ENCODE peak calls at places on chromosomes 7 and 10, in seven cellular contexts. N is IMR-90, C is K562, M is A549, P is HCT116, D is HepG2, T is GM12878. X is an unnamed sample.

GRCh38 chr7:37109853-37110252 is 338.8 kb downstream of the ELMO1 start:
- DNase-seq in N (no peak), D (peak), T (no peak), M (no peak), C (no peak), P (no peak), X (no peak)

GRCh38 chr10:79929409-79929904 is 19.4 kb downstream of the SFTPD start:
- DNase-seq in T (no peak), P (peak), N (peak), D (peak), M (peak), C (peak), X (peak)

GRCh38 chr10:129939416-129940275 is 24.4 kb downstream of the EBF3 start:
- DNase-seq in C (no peak), P (no peak), D (no peak), M (no peak), N (no peak), T (no peak), X (no peak)

GRCh38 chr10:6055929-6056328 is 6.2 kb downstream of the IL2RA start:
- DNase-seq in T (no peak), P (no peak), D (no peak), C (no peak), N (no peak), M (no peak), X (no peak)

GRCh38 chr10:77550378-77550777 is 87.2 kb downstream of the KCNMA1 start:
- DNase-seq in P (no peak), T (no peak), C (no peak), D (no peak), N (no peak), M (no peak), X (no peak)

GRCh38 chr10:129854796-129855705 is 109.0 kb downstream of the EBF3 start:
- DNase-seq in N (no peak), T (no peak), C (no peak), P (no peak), M (no peak), D (no peak), X (no peak)

GRCh38 chr10:110101464-110102144 is 93.8 kb downstream of the ADD3 start:
- DNase-seq in T (no peak), P (no peak), M (no peak), C (no peak), D (no peak), N (no peak), X (no peak)

GRCh38 chr10:59678884-59679301 is 30.8 kb downstream of the SLC16A9 start:
- DNase-seq in M (no peak), D (no peak), N (no peak), C (no peak), T (no peak), P (no peak), X (no peak)

GRCh38 chr10:3074145-3074665 is 6.9 kb downstream of the PFKP start:
- DNase-seq in P (no peak), C (peak), D (peak), T (no peak), N (peak), M (no peak), X (no peak)

GRCh38 chr7:134427896-134428295 is 31.0 kb downstream of the AKR1B1 start:
- DNase-seq in T (no peak), P (no peak), D (no peak), C (no peak), M (no peak), N (no peak), X (no peak)

GRCh38 chr7:155965010-155965409 is 152.7 kb upstream of the SHH start:
- DNase-seq in C (no peak), T (no peak), P (peak), N (peak), D (no peak), M (no peak), X (no peak)

GRCh38 chr7:351256-351655 is 61.3 kb downstream of the FOXL3 start:
- DNase-seq in D (no peak), T (no peak), P (no peak), M (no peak), C (no peak), N (no peak), X (no peak)

GRCh38 chr7:53656881-53657280 is 621.4 kb downstream of the POM121L12 start:
- DNase-seq in M (no peak), P (no peak), D (no peak), C (no peak), T (no peak), N (no peak), X (peak)

GRCh38 chr7:129574487-129574886 is 37.0 kb upstream of the NRF1 start:
- DNase-seq in T (no peak), C (no peak), D (no peak), N (peak), M (no peak), P (no peak), X (no peak)

GRCh38 chr7:149750122-149750845 is 23.1 kb downstream of the ZNF467 start:
- DNase-seq in T (no peak), P (no peak), D (no peak), C (no peak), N (no peak), M (no peak), X (no peak)

GRCh38 chr10:15735766-15736165 is 16.0 kb upstream of the ITGA8 start:
- DNase-seq in M (no peak), C (no peak), D (no peak), T (no peak), N (no peak), P (no peak), X (no peak)

GRCh38 chr10:57628592-57629284 is 639.0 kb downstream of the IPMK start:
- DNase-seq in N (no peak), P (no peak), C (no peak), M (no peak), T (no peak), D (peak), X (no peak)

GRCh38 chr7:36895112-36895511 is 170.8 kb upstream of the AOAH start:
- DNase-seq in D (no peak), M (no peak), N (no peak), P (no peak), C (no peak), T (no peak), X (no peak)

GRCh38 chr10:23095966-23096813 is 811 bp downstream of the MSRB2 start:
- DNase-seq in D (peak), C (no peak), M (peak), N (peak), P (no peak), T (no peak), X (no peak)

GRCh38 chr10:133107442-133107841 is 19.7 kb downstream of the ADGRA1 start:
- DNase-seq in C (no peak), M (no peak), N (no peak), T (no peak), D (no peak), P (no peak), X (no peak)

GRCh38 chr7:31432831-31433340 is 81.0 kb upstream of the ITPRID1 start:
- DNase-seq in N (no peak), C (no peak), P (no peak), M (no peak), T (no peak), D (no peak), X (no peak)

GRCh38 chr7:98464558-98464940 is 63.7 kb upstream of the BAIAP2L1 start:
- DNase-seq in P (no peak), D (no peak), N (no peak), T (no peak), M (no peak), C (no peak), X (no peak)

GRCh38 chr7:155597753-155598140 is 46.7 kb upstream of the RBM33 start:
- DNase-seq in D (peak), C (no peak), N (no peak), M (no peak), T (no peak), P (no peak), X (no peak)

GRCh38 chr7:106418526-106418925 is 133.7 kb upstream of the NAMPT start:
- DNase-seq in M (no peak), C (no peak), T (no peak), N (peak), D (no peak), P (no peak), X (no peak)

GRCh38 chr7:41118490-41118889 is 584.4 kb downstream of the INHBA start:
- DNase-seq in C (no peak), M (no peak), P (no peak), D (no peak), T (no peak), N (no peak), X (no peak)

GRCh38 chr10:114902151-114902550 is 35.8 kb upstream of the TRUB1 start:
- DNase-seq in N (peak), D (no peak), C (no peak), P (no peak), M (no peak), T (no peak), X (no peak)

GRCh38 chr10:15254808-15255655 is 86.5 kb upstream of the NMT2 start:
- DNase-seq in C (no peak), N (no peak), T (no peak), D (no peak), P (no peak), M (no peak), X (no peak)

GRCh38 chr7:47943676-47944474 is 4.4 kb downstream of the PKD1L1 start:
- DNase-seq in D (no peak), M (no peak), C (no peak), T (no peak), P (no peak), N (no peak), X (no peak)

GRCh38 chr7:12317675-12318074 is 86.0 kb downstream of the VWDE start:
- DNase-seq in C (no peak), P (no peak), T (no peak), D (no peak), N (no peak), M (no peak), X (no peak)

GRCh38 chr7:100089458-100090201 is 861 bp downstream of the COPS6 start:
- DNase-seq in N (peak), T (no peak), D (no peak), P (no peak), C (no peak), M (no peak), X (no peak)

DNA sequence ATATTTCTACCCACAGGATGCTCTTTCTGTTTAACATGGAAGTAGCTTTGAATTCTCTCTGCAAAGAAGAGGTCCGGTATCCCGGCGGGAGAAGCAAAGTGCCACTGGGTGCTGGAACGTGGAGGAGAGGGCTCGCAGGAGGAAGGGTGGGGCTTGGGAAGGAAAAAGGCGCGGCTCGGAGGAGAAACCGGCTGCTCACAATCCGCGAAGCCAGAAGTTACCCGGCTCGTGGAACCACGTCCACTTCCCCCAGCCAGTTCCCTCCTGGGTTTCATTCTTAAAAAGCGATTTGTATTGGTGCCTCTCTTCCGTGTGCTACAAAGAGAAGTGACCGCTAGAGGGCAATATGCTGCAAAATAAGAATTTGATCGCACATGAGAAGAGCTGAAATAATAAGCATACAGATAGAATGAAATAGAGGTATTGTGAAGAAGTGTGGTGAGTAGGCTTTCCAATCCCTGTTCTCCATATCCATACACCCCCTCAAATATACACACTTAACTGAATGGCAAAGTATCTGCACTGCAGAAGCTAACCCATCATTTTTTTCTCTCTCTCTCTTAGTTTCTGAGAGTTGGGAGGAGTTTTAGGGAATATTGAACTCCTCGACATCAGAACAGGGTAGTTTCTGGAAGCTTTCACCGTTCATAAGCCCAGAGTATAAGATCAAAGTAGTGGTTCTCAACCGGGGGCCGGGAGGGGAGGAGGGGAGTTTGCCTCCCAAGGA is 31.1 kb downstream of the TRIL start:
- DNase-seq in C (peak), T (peak), D (peak), N (peak), M (peak), P (peak), X (no peak)
- TF ChIP-seq CEBPB in C (no peak), T (no peak), D (no peak), N (no peak), M (no peak), P (no peak), X (no peak)

GRCh38 chr7:33853361-33854062 is 51.8 kb upstream of the BMPER start:
- DNase-seq in N (peak), P (no peak), M (no peak), D (no peak), T (no peak), C (no peak), X (no peak)
- TF ChIP-seq CEBPB in N (no peak), P (no peak), M (no peak), D (no peak), T (no peak), C (no peak), X (no peak)

DNA sequence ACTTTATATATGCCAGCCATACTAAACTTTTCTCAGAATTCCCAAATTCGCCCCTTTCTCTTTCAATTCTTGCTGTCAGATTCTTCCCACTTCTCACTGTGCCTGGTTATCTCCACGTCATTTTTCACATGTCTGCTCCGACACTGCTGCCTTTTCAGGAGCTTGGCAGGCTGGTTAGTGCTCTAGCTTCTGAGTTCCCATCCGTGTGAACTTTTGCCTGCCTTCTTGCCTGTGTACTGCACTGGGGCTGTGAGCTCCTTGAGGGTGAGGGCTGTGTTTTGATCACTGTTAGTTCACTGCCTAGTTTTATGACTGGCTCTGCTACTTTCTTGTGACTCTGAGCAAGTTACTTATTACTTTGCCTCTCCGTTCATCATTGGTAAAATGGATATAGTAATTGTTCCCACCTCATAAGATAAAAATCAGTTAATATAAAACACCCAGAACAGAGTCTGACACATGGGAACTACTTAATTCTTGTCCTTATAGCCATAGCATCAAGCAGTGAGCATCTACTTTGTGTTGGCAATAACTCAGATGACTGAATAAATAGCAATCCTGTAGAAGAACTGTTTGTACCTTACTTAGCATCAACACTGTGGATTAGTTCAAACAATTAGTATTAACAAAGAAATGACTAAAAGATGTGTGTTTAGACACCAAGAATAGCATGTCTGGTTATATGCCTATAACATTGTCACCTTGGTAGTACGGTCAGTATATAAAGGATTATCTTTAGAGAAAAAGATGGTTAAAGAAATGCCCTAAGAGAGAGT is 5.5 kb downstream of the GSTO1 start:
- DNase-seq in T (no peak), M (no peak), D (no peak), N (peak), C (no peak), P (no peak), X (no peak)
- TF ChIP-seq CEBPB in T (no peak), M (no peak), D (no peak), N (no peak), C (no peak), P (no peak), X (no peak)

GRCh38 chr7:16915405-16915804 is 33.6 kb upstream of the AGR3 start:
- DNase-seq in T (no peak), C (no peak), N (peak), D (no peak), P (peak), M (no peak), X (no peak)
- TF ChIP-seq CEBPB in T (no peak), C (no peak), N (peak), D (no peak), P (no peak), M (no peak), X (no peak)

GRCh38 chr7:123847868-123848267 is 2.9 kb downstream of the HYAL4 start:
- DNase-seq in P (no peak), T (no peak), D (no peak), C (no peak), N (no peak), M (no peak), X (no peak)
- TF ChIP-seq CEBPB in P (no peak), T (no peak), D (no peak), C (no peak), N (no peak), M (no peak), X (no peak)

DNA sequence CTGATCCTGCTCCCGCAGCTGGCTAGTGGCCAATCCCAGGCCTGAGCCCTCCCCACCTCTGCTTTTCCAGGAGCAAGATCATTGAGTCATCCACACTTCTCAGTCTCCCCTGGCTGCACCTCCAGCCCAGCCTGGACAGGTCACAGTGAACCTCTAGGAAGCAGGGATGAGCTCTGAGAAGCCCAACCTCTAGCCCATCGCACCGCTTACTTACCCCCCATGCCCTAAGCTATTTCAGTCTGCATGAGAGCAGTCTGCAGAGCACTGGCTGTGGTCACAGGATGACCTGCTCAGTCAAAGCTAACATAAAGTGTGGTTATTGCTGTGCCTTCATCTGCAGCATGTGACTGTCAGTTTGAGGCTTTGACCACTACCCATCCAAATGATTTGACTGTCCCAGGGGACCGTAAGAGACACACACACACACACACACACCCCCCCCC is 129.2 kb downstream of the SORBS1 start:
- DNase-seq in T (peak), P (no peak), D (no peak), M (no peak), C (no peak), N (no peak), X (no peak)
- TF ChIP-seq CEBPB in T (no peak), P (no peak), D (no peak), M (no peak), C (no peak), N (no peak), X (no peak)

GRCh38 chr7:38699481-38699880 is 68.3 kb upstream of the AMPH start:
- DNase-seq in D (no peak), M (no peak), T (no peak), P (no peak), C (no peak), N (peak), X (no peak)
- TF ChIP-seq CEBPB in D (no peak), M (no peak), T (no peak), P (no peak), C (no peak), N (peak), X (no peak)

GRCh38 chr10:43959854-43960415 is 311.3 kb upstream of the ZNF32 start:
- DNase-seq in D (no peak), P (no peak), T (no peak), M (no peak), N (no peak), C (no peak), X (no peak)
- TF ChIP-seq CEBPB in D (no peak), P (no peak), T (no peak), M (no peak), N (no peak), C (no peak), X (no peak)

DNA sequence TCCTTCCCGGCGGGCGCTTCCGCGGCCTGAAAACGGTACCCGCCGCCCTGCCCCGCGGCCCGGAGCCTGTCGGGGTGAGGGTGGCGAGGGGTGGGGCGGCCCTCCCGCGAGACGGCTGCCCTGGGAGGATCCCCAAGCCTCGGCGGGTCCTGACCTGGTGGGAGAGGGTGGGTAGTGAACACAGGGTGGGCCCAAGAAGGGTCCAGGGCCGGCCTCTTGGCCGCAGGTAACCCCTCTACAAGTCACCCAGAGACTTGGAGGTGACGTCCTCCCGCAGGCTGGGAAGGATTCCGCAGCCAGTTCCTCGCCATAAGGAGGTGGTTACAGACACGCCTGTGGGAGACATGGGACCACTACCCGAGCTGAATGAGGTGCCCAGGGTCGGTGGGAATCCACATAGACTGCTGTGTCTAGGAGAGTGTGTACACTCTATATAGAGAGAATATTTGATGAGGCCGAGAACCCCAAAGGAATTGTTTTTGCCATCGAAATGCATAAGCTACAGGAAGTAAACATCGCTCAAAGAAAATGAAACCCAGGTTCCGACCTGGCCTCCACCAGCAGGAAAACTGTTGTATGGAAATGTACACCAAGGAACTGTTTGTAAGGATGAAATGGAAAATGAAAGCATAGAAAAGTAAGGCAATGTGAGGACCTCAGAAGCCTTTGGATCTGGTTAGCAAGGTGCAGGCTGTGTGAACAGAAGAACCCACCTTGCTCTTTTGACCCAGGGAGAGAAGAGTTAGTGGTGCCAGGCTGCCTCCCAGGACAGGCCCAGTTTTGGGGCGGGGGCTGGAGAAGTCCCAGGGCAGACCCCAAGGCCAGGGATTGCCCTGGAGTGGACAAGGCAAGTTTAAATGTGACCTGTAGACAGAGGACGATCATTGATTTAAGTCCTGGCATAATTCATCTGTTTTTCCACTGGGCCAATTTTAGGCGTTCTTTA is 659 bp downstream of the OPTN start:
- DNase-seq in P (no peak), M (peak), N (peak), D (peak), T (no peak), C (peak), X (no peak)
- TF ChIP-seq CEBPB in P (no peak), M (no peak), N (no peak), D (no peak), T (no peak), C (no peak), X (no peak)